ENCODE peak calls at places on chromosomes 2 and 18, in five cellular contexts. One of them, this sample, is unnamed.

GRCh38 chr18:7855671-7856070 is 288.6 kb downstream of the PTPRM start:
- DNase-seq in NCI-H1105: no peak
- DNase-seq in glutamatergic neuron: no peak
- DNase-seq in NCI-H2081: no peak
- DNase-seq in hypothalamus: no peak
- DNase-seq in this sample: no peak

GRCh38 chr2:191230174-191230573 is 15.0 kb upstream of the MYO1B start:
- DNase-seq in NCI-H1105: no peak
- DNase-seq in glutamatergic neuron: no peak
- DNase-seq in NCI-H2081: no peak
- DNase-seq in hypothalamus: no peak
- DNase-seq in this sample: no peak

GRCh38 chr2:22126978-22127377 is 1003.2 kb downstream of the TDRD15 start:
- DNase-seq in NCI-H1105: no peak
- DNase-seq in glutamatergic neuron: no peak
- DNase-seq in NCI-H2081: no peak
- DNase-seq in hypothalamus: no peak
- DNase-seq in this sample: no peak

GRCh38 chr2:86396304-86396785 is 44.8 kb upstream of the KDM3A start:
- DNase-seq in NCI-H1105: no peak
- DNase-seq in glutamatergic neuron: no peak
- DNase-seq in NCI-H2081: peak
- DNase-seq in hypothalamus: no peak
- DNase-seq in this sample: no peak

GRCh38 chr2:217979151-217979811 is 23.5 kb downstream of the TNS1 start:
- DNase-seq in NCI-H1105: no peak
- DNase-seq in glutamatergic neuron: no peak
- DNase-seq in NCI-H2081: no peak
- DNase-seq in hypothalamus: no peak
- DNase-seq in this sample: no peak

GRCh38 chr2:41703123-41703522 is 344.7 kb upstream of the PKDCC start:
- DNase-seq in NCI-H1105: no peak
- DNase-seq in glutamatergic neuron: no peak
- DNase-seq in NCI-H2081: no peak
- DNase-seq in hypothalamus: no peak
- DNase-seq in this sample: no peak

GRCh38 chr2:112259509-112260294 is 4.9 kb upstream of the ZC3H8 start:
- DNase-seq in NCI-H1105: no peak
- DNase-seq in glutamatergic neuron: peak
- DNase-seq in NCI-H2081: peak
- DNase-seq in hypothalamus: peak
- DNase-seq in this sample: peak

GRCh38 chr2:110679337-110679707 is 1.5 kb upstream of the BUB1 start:
- DNase-seq in NCI-H1105: no peak
- DNase-seq in glutamatergic neuron: no peak
- DNase-seq in NCI-H2081: no peak
- DNase-seq in hypothalamus: no peak
- DNase-seq in this sample: no peak

GRCh38 chr2:15748736-15749323 is 157.2 kb downstream of the DDX1 start:
- DNase-seq in NCI-H1105: no peak
- DNase-seq in glutamatergic neuron: peak
- DNase-seq in NCI-H2081: no peak
- DNase-seq in hypothalamus: no peak
- DNase-seq in this sample: no peak

GRCh38 chr18:40866013-40866644 is 1088.9 kb upstream of the PIK3C3 start:
- DNase-seq in NCI-H1105: peak
- DNase-seq in glutamatergic neuron: no peak
- DNase-seq in NCI-H2081: peak
- DNase-seq in hypothalamus: no peak
- DNase-seq in this sample: no peak

GRCh38 chr2:240567137-240567871 is 980 bp upstream of the RNPEPL1 start:
- DNase-seq in NCI-H1105: no peak
- DNase-seq in glutamatergic neuron: peak
- DNase-seq in NCI-H2081: no peak
- DNase-seq in hypothalamus: no peak
- DNase-seq in this sample: no peak

GRCh38 chr2:54461251-54461650 is 5.1 kb downstream of the SPTBN1 start:
- DNase-seq in NCI-H1105: no peak
- DNase-seq in glutamatergic neuron: no peak
- DNase-seq in NCI-H2081: peak
- DNase-seq in hypothalamus: no peak
- DNase-seq in this sample: no peak

GRCh38 chr18:37570336-37570930 is 4.8 kb upstream of the CELF4 start:
- DNase-seq in NCI-H1105: no peak
- DNase-seq in glutamatergic neuron: no peak
- DNase-seq in NCI-H2081: no peak
- DNase-seq in hypothalamus: no peak
- DNase-seq in this sample: no peak

GRCh38 chr2:205868773-205869333 is 186.6 kb downstream of the NRP2 start:
- DNase-seq in NCI-H1105: no peak
- DNase-seq in glutamatergic neuron: no peak
- DNase-seq in NCI-H2081: no peak
- DNase-seq in hypothalamus: no peak
- DNase-seq in this sample: no peak

GRCh38 chr2:15638720-15639119 is 47.1 kb downstream of the DDX1 start:
- DNase-seq in NCI-H1105: no peak
- DNase-seq in glutamatergic neuron: no peak
- DNase-seq in NCI-H2081: no peak
- DNase-seq in hypothalamus: no peak
- DNase-seq in this sample: no peak

GRCh38 chr2:201880620-201881381 is 74.5 kb downstream of the CDK15 start:
- DNase-seq in NCI-H1105: no peak
- DNase-seq in glutamatergic neuron: no peak
- DNase-seq in NCI-H2081: no peak
- DNase-seq in hypothalamus: no peak
- DNase-seq in this sample: no peak

GRCh38 chr2:241788572-241788971 is 11.9 kb downstream of the GAL3ST2 start:
- DNase-seq in NCI-H1105: no peak
- DNase-seq in glutamatergic neuron: no peak
- DNase-seq in NCI-H2081: no peak
- DNase-seq in hypothalamus: no peak
- DNase-seq in this sample: no peak

GRCh38 chr2:72920317-72921087 is 3.2 kb downstream of the EMX1 start:
- DNase-seq in NCI-H1105: peak
- DNase-seq in glutamatergic neuron: peak
- DNase-seq in NCI-H2081: no peak
- DNase-seq in hypothalamus: no peak
- DNase-seq in this sample: no peak

GRCh38 chr2:145812163-145812554 is 1292.2 kb upstream of the ZEB2 start:
- DNase-seq in NCI-H1105: no peak
- DNase-seq in glutamatergic neuron: no peak
- DNase-seq in NCI-H2081: no peak
- DNase-seq in hypothalamus: no peak
- DNase-seq in this sample: no peak

GRCh38 chr18:79577451-79578395 is 101.9 kb upstream of the CTDP1 start:
- DNase-seq in NCI-H1105: no peak
- DNase-seq in glutamatergic neuron: peak
- DNase-seq in NCI-H2081: no peak
- DNase-seq in hypothalamus: no peak
- DNase-seq in this sample: no peak

GRCh38 chr2:2808551-2809058 is 477.5 kb upstream of the MYT1L start:
- DNase-seq in NCI-H1105: no peak
- DNase-seq in glutamatergic neuron: no peak
- DNase-seq in NCI-H2081: no peak
- DNase-seq in hypothalamus: no peak
- DNase-seq in this sample: no peak

GRCh38 chr2:195573314-195573713 is 83.7 kb upstream of the SLC39A10 start:
- DNase-seq in NCI-H1105: no peak
- DNase-seq in glutamatergic neuron: no peak
- DNase-seq in NCI-H2081: no peak
- DNase-seq in hypothalamus: no peak
- DNase-seq in this sample: no peak

GRCh38 chr2:19846030-19846429 is 55.8 kb downstream of the TTC32 start:
- DNase-seq in NCI-H1105: no peak
- DNase-seq in glutamatergic neuron: no peak
- DNase-seq in NCI-H2081: no peak
- DNase-seq in hypothalamus: no peak
- DNase-seq in this sample: no peak

GRCh38 chr18:354003-354402 is 86.2 kb upstream of the THOC1 start:
- DNase-seq in NCI-H1105: no peak
- DNase-seq in glutamatergic neuron: no peak
- DNase-seq in NCI-H2081: no peak
- DNase-seq in hypothalamus: no peak
- DNase-seq in this sample: no peak

GRCh38 chr2:164126960-164127359 is 391.2 kb upstream of the FIGN start:
- DNase-seq in NCI-H1105: no peak
- DNase-seq in glutamatergic neuron: no peak
- DNase-seq in NCI-H2081: no peak
- DNase-seq in hypothalamus: no peak
- DNase-seq in this sample: no peak

GRCh38 chr18:76943542-76944339 is 121.4 kb downstream of the ZNF236 start:
- DNase-seq in NCI-H1105: no peak
- DNase-seq in glutamatergic neuron: peak
- DNase-seq in NCI-H2081: no peak
- DNase-seq in hypothalamus: no peak
- DNase-seq in this sample: no peak

GRCh38 chr2:9356336-9356735 is 67.0 kb downstream of the ITGB1BP1 start:
- DNase-seq in NCI-H1105: no peak
- DNase-seq in glutamatergic neuron: peak
- DNase-seq in NCI-H2081: no peak
- DNase-seq in hypothalamus: no peak
- DNase-seq in this sample: no peak

GRCh38 chr2:72211777-72212515 is 64.3 kb upstream of the CYP26B1 start:
- DNase-seq in NCI-H1105: no peak
- DNase-seq in glutamatergic neuron: no peak
- DNase-seq in NCI-H2081: no peak
- DNase-seq in hypothalamus: no peak
- DNase-seq in this sample: no peak

GRCh38 chr2:105553538-105554196 is 154.8 kb upstream of the FHL2 start:
- DNase-seq in NCI-H1105: no peak
- DNase-seq in glutamatergic neuron: no peak
- DNase-seq in NCI-H2081: no peak
- DNase-seq in hypothalamus: no peak
- DNase-seq in this sample: no peak

GRCh38 chr18:57210711-57211411 is 64.0 kb downstream of the BOD1L2 start:
- DNase-seq in NCI-H1105: no peak
- DNase-seq in glutamatergic neuron: no peak
- DNase-seq in NCI-H2081: no peak
- DNase-seq in hypothalamus: no peak
- DNase-seq in this sample: no peak

GRCh38 chr2:148122788-148123187 is 101.9 kb downstream of the MBD5 start:
- DNase-seq in NCI-H1105: no peak
- DNase-seq in glutamatergic neuron: no peak
- DNase-seq in NCI-H2081: no peak
- DNase-seq in hypothalamus: no peak
- DNase-seq in this sample: no peak

GRCh38 chr18:79523221-79523737 is 127.5 kb downstream of the NFATC1 start:
- DNase-seq in NCI-H1105: no peak
- DNase-seq in glutamatergic neuron: no peak
- DNase-seq in NCI-H2081: no peak
- DNase-seq in hypothalamus: no peak
- DNase-seq in this sample: no peak

GRCh38 chr18:40911582-40912254 is 1043.3 kb upstream of the PIK3C3 start:
- DNase-seq in NCI-H1105: no peak
- DNase-seq in glutamatergic neuron: no peak
- DNase-seq in NCI-H2081: no peak
- DNase-seq in hypothalamus: no peak
- DNase-seq in this sample: no peak

GRCh38 chr2:168429988-168430387 is 26.1 kb upstream of the CERS6 start:
- DNase-seq in NCI-H1105: no peak
- DNase-seq in glutamatergic neuron: no peak
- DNase-seq in NCI-H2081: no peak
- DNase-seq in hypothalamus: no peak
- DNase-seq in this sample: no peak

GRCh38 chr2:96953611-96954489 is 32.5 kb downstream of the FAM178B start:
- DNase-seq in NCI-H1105: no peak
- DNase-seq in glutamatergic neuron: no peak
- DNase-seq in NCI-H2081: no peak
- DNase-seq in hypothalamus: no peak
- DNase-seq in this sample: no peak

GRCh38 chr2:208025814-208026184 is 472 bp upstream of the PLEKHM3 start:
- DNase-seq in NCI-H1105: no peak
- DNase-seq in glutamatergic neuron: no peak
- DNase-seq in NCI-H2081: peak
- DNase-seq in hypothalamus: peak
- DNase-seq in this sample: peak

This sample was measured in occipital lobe.